ENCODE peak calls at places on chromosomes 16 and 17, in nine cellular contexts. E, Z, Q, K, R, V, F, P and U are unnamed samples.

GRCh38 chr17:30368896-30369720 is 9.6 kb upstream of the CPD start:
- DNase-seq in E (no peak), Z (no peak), Q (no peak), K (peak; percentile 60), R (no peak), V (no peak), F (no peak), P (no peak), U (no peak)

GRCh38 chr17:28950017-28950751 is 1.1 kb downstream of the PHF12 start:
- DNase-seq in E (peak; percentile 46), Z (no peak), Q (peak; percentile 61), K (peak; percentile 51), R (peak; percentile 69), V (peak; percentile 46), F (peak; percentile 54), P (peak; percentile 39), U (peak; percentile 44)

GRCh38 chr17:48351916-48352332 is 78.1 kb downstream of the SKAP1 start:
- DNase-seq in E (no peak), Z (no peak), Q (no peak), K (no peak), R (no peak), V (no peak), F (peak; percentile 63), P (no peak), U (no peak)

GRCh38 chr16:27430923-27431484 is 29.0 kb downstream of the IL21R start:
- DNase-seq in E (no peak), Z (no peak), Q (peak; percentile 25), K (no peak), R (no peak), V (no peak), F (peak; percentile 26), P (peak; percentile 13), U (no peak)

GRCh38 chr17:50459081-50459676 is 9.5 kb downstream of the CHAD start:
- DNase-seq in E (peak; percentile 40), Z (no peak), Q (no peak), K (no peak), R (no peak), V (no peak), F (peak; percentile 44), P (no peak), U (no peak)

GRCh38 chr17:45016823-45017222 is 34.6 kb downstream of the DCAKD start:
- DNase-seq in E (peak; percentile 52), Z (no peak), Q (no peak), K (no peak), R (peak; percentile 79), V (no peak), F (no peak), P (no peak), U (no peak)

GRCh38 chr17:6135996-6136395 is 65.8 kb downstream of the WSCD1 start:
- DNase-seq in E (no peak), Z (no peak), Q (peak; percentile 11), K (no peak), R (no peak), V (no peak), F (no peak), P (no peak), U (no peak)

GRCh38 chr17:54992797-54993639 is 24.5 kb downstream of the STXBP4 start:
- DNase-seq in E (peak; percentile 10), Z (no peak), Q (no peak), K (no peak), R (no peak), V (no peak), F (peak; percentile 63), P (no peak), U (peak; percentile 26)

GRCh38 chr17:6461792-6462524 is 17.7 kb downstream of the PIMREG start:
- DNase-seq in E (no peak), Z (no peak), Q (no peak), K (no peak), R (peak; percentile 59), V (no peak), F (no peak), P (no peak), U (no peak)

GRCh38 chr17:8894673-8895578 is 27.5 kb upstream of the PIK3R6 start:
- DNase-seq in E (peak; percentile 58), Z (no peak), Q (peak; percentile 62), K (peak; percentile 70), R (peak; percentile 65), V (peak; percentile 59), F (peak; percentile 82), P (peak; percentile 70), U (peak; percentile 16)

GRCh38 chr17:72387487-72387886 is 266.7 kb downstream of the SOX9 start:
- DNase-seq in E (no peak), Z (no peak), Q (no peak), K (no peak), R (no peak), V (no peak), F (peak; percentile 85), P (no peak), U (no peak)

GRCh38 chr16:73565263-73565662 is 517.3 kb upstream of the ZFHX3 start:
- DNase-seq in E (peak; percentile 19), Z (no peak), Q (no peak), K (no peak), R (no peak), V (no peak), F (no peak), P (no peak), U (no peak)

GRCh38 chr17:48456584-48456983 is 26.6 kb upstream of the SKAP1 start:
- DNase-seq in E (peak; percentile 67), Z (no peak), Q (no peak), K (no peak), R (peak; percentile 32), V (no peak), F (no peak), P (no peak), U (no peak)

GRCh38 chr17:78825696-78826095 is 14.9 kb downstream of the USP36 start:
- DNase-seq in E (no peak), Z (no peak), Q (no peak), K (no peak), R (no peak), V (no peak), F (no peak), P (no peak), U (no peak)

GRCh38 chr17:78821961-78822360 is 18.7 kb downstream of the USP36 start:
- DNase-seq in E (no peak), Z (no peak), Q (no peak), K (no peak), R (no peak), V (no peak), F (no peak), P (no peak), U (no peak)

GRCh38 chr17:78822552-78822951 is 18.1 kb downstream of the USP36 start:
- DNase-seq in E (no peak), Z (no peak), Q (no peak), K (no peak), R (no peak), V (no peak), F (peak; percentile 90), P (no peak), U (peak; percentile 88)

GRCh38 chr17:78824240-78824639 is 16.4 kb downstream of the USP36 start:
- DNase-seq in E (no peak), Z (no peak), Q (no peak), K (no peak), R (no peak), V (no peak), F (no peak), P (no peak), U (no peak)

DNA sequence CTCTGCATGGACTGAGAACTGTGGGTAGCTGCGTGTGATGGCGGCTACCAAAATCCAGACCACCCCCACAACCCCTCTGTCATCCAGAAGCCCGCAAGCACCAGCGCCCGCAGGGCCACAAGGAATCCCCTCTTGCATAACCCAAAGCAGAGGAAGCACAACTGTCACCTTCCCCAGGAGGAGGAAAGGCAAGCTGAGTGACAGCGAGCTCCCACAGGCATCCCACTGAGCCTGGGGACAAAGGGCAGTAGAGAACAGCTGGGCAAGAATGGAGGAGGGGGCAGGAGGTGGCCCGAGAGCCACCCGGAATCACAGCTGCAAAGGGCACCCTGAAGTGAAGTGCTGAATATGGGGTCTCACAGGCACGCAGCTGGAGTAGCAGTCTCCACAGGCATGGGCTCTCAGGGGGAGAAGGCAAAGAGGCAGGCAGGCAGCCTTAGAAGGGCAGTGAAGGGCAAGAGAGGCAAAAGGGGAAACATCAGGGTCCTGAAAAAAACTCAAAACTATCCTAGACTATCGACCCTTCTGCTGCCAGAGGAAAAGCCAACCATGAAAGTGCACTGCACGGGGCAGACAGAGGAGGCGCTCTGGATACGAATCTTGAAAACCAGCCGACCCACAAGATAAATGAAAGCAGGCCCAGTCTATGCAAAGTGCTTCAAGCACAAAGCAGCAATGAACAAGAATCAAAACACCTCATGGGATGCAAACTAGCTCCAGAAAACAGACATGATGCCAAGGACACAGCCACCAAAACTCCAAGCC is 17.1 kb downstream of the USP36 start:
- DNase-seq in E (no peak), Z (no peak), Q (no peak), K (no peak), R (no peak), V (no peak), F (no peak), P (no peak), U (no peak)
- TF ChIP-seq CTCF in E (no peak), Z (no peak), Q (peak; percentile 32), K (no peak), R (no peak), V (peak; percentile 31), F (no peak), P (no peak), U (peak; percentile 33)

DNA sequence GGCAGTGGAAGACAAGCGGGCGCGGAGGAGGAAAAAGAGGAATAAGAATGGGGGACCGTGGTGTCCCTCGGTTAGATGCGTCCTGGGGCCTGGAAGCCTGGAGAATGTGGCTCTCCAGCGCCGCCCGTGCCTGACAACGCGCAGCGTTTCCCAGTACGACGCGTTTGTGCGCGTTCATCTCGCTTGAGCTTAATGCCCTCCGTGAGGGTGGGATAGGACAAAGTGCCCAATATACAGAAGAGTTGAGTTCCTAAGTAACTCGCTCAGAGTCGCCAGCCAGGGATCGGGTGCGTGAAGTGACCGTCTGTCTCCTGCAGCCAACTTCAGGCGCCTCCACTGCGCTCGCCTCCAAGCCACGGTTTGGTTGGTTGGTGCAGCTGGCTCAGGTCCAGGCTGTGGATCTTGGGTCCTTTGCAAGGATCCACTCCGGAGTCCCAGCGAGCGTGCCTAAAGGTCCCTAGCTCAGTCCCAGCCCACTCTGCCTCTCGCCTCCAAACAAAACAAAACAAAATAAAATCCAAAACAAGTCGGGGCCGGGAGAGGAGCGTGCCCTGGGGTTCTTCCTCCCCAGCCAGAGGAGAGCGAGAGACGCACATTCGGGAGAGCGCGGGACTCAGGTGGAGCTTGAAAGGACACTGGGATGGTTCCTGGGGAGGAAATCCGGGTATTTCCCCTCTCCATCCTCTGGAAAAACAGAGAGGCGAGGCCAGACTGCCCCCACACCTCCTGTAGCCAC is 951 bp downstream of the GALR2 start:
- DNase-seq in E (peak; percentile 41), Z (no peak), Q (no peak), K (no peak), R (no peak), V (peak; percentile 20), F (no peak), P (no peak), U (no peak)
- TF ChIP-seq CTCF in E (peak; percentile 24), Z (no peak), Q (no peak), K (no peak), R (peak; percentile 56), V (no peak), F (peak; percentile 14), P (no peak), U (peak; percentile 24)

GRCh38 chr17:76940738-76941350 is 72.6 kb downstream of the MGAT5B start:
- DNase-seq in E (peak; percentile 28), Z (no peak), Q (no peak), K (no peak), R (peak; percentile 66), V (no peak), F (no peak), P (no peak), U (peak; percentile 70)
- TF ChIP-seq CTCF in E (peak; percentile 22), Z (no peak), Q (no peak), K (no peak), R (peak; percentile 63), V (no peak), F (peak; percentile 13), P (no peak), U (peak; percentile 65)

GRCh38 chr16:4936181-4936990 is 562 bp downstream of the PPL start:
- DNase-seq in E (peak; percentile 86), Z (no peak), Q (peak; percentile 46), K (peak; percentile 60), R (peak; percentile 80), V (no peak), F (no peak), P (peak; percentile 38), U (peak; percentile 28)
- TF ChIP-seq CTCF in E (peak; percentile 52), Z (peak; percentile 17), Q (no peak), K (peak; percentile 10), R (peak; percentile 75), V (no peak), F (peak; percentile 28), P (no peak), U (peak; percentile 20)